ENCODE peak calls at places on chromosomes 6 and 20, in eight cellular contexts. One of them, this sample, is unnamed.

GRCh38 chr20:35648836-35649235 is 15.9 kb downstream of the CPNE1 start:
- DNase-seq in GM12878: no peak
- DNase-seq in adrenal gland: no peak
- DNase-seq in Peyer's patch: no peak
- DNase-seq in transverse colon: no peak
- DNase-seq in gastrocnemius medialis: no peak
- DNase-seq in HCT116: no peak
- DNase-seq in tibial nerve: no peak
- DNase-seq in this sample: no peak

GRCh38 chr6:33967966-33968724 is 164.3 kb upstream of the MLN start:
- DNase-seq in GM12878: no peak
- DNase-seq in adrenal gland: no peak
- DNase-seq in Peyer's patch: peak; percentile 36
- DNase-seq in transverse colon: peak; percentile 37
- DNase-seq in gastrocnemius medialis: no peak
- DNase-seq in HCT116: peak; percentile 13
- DNase-seq in tibial nerve: no peak
- DNase-seq in this sample: no peak

GRCh38 chr6:44133003-44133931 is 5.9 kb downstream of the TMEM63B start:
- DNase-seq in GM12878: no peak
- DNase-seq in adrenal gland: peak; percentile 45
- DNase-seq in Peyer's patch: peak; percentile 55
- DNase-seq in transverse colon: peak; percentile 69
- DNase-seq in gastrocnemius medialis: no peak
- DNase-seq in HCT116: peak; percentile 15
- DNase-seq in tibial nerve: peak; percentile 16
- DNase-seq in this sample: peak; percentile 55

GRCh38 chr20:237479-237878 is 10.4 kb downstream of the DEFB129 start:
- DNase-seq in GM12878: no peak
- DNase-seq in adrenal gland: no peak
- DNase-seq in Peyer's patch: no peak
- DNase-seq in transverse colon: peak; percentile 12
- DNase-seq in gastrocnemius medialis: no peak
- DNase-seq in HCT116: no peak
- DNase-seq in tibial nerve: no peak
- DNase-seq in this sample: no peak

GRCh38 chr6:167795874-167796667 is 30.6 kb upstream of the AFDN start:
- DNase-seq in GM12878: no peak
- DNase-seq in adrenal gland: peak; percentile 51
- DNase-seq in Peyer's patch: peak; percentile 70
- DNase-seq in transverse colon: peak; percentile 61
- DNase-seq in gastrocnemius medialis: peak; percentile 76
- DNase-seq in HCT116: no peak
- DNase-seq in tibial nerve: no peak
- DNase-seq in this sample: no peak

GRCh38 chr6:37134622-37135191 is 35.2 kb upstream of the PIM1 start:
- DNase-seq in GM12878: no peak
- DNase-seq in adrenal gland: peak; percentile 76
- DNase-seq in Peyer's patch: peak; percentile 77
- DNase-seq in transverse colon: peak; percentile 74
- DNase-seq in gastrocnemius medialis: peak; percentile 74
- DNase-seq in HCT116: peak; percentile 79
- DNase-seq in tibial nerve: peak; percentile 47
- DNase-seq in this sample: peak; percentile 83

GRCh38 chr6:55882731-55883595 is 7.6 kb upstream of the BMP5 start:
- DNase-seq in GM12878: no peak
- DNase-seq in adrenal gland: peak; percentile 52
- DNase-seq in Peyer's patch: no peak
- DNase-seq in transverse colon: no peak
- DNase-seq in gastrocnemius medialis: no peak
- DNase-seq in HCT116: no peak
- DNase-seq in tibial nerve: peak; percentile 38
- DNase-seq in this sample: no peak

GRCh38 chr6:167426620-167427019 is 101.7 kb downstream of the TTLL2 start:
- DNase-seq in GM12878: no peak
- DNase-seq in adrenal gland: no peak
- DNase-seq in Peyer's patch: no peak
- DNase-seq in transverse colon: no peak
- DNase-seq in gastrocnemius medialis: no peak
- DNase-seq in HCT116: no peak
- DNase-seq in tibial nerve: no peak
- DNase-seq in this sample: no peak

GRCh38 chr6:7282097-7282906 is 30.7 kb downstream of the SSR1 start:
- DNase-seq in GM12878: no peak
- DNase-seq in adrenal gland: no peak
- DNase-seq in Peyer's patch: no peak
- DNase-seq in transverse colon: no peak
- DNase-seq in gastrocnemius medialis: no peak
- DNase-seq in HCT116: no peak
- DNase-seq in tibial nerve: no peak
- DNase-seq in this sample: no peak

GRCh38 chr6:3887150-3887700 is 38.1 kb downstream of the FAM50B start:
- DNase-seq in GM12878: peak; percentile 1
- DNase-seq in adrenal gland: no peak
- DNase-seq in Peyer's patch: peak; percentile 51
- DNase-seq in transverse colon: no peak
- DNase-seq in gastrocnemius medialis: peak; percentile 12
- DNase-seq in HCT116: no peak
- DNase-seq in tibial nerve: peak; percentile 48
- DNase-seq in this sample: no peak

GRCh38 chr6:139973602-139974373 is 599.3 kb upstream of the CITED2 start:
- DNase-seq in GM12878: no peak
- DNase-seq in adrenal gland: no peak
- DNase-seq in Peyer's patch: no peak
- DNase-seq in transverse colon: no peak
- DNase-seq in gastrocnemius medialis: no peak
- DNase-seq in HCT116: no peak
- DNase-seq in tibial nerve: no peak
- DNase-seq in this sample: peak; percentile 31

GRCh38 chr20:11978496-11978895 is 60.8 kb downstream of the BTBD3 start:
- DNase-seq in GM12878: no peak
- DNase-seq in adrenal gland: no peak
- DNase-seq in Peyer's patch: no peak
- DNase-seq in transverse colon: no peak
- DNase-seq in gastrocnemius medialis: no peak
- DNase-seq in HCT116: no peak
- DNase-seq in tibial nerve: no peak
- DNase-seq in this sample: no peak

GRCh38 chr6:1587546-1587945 is 22.2 kb upstream of the FOXC1 start:
- DNase-seq in GM12878: no peak
- DNase-seq in adrenal gland: no peak
- DNase-seq in Peyer's patch: no peak
- DNase-seq in transverse colon: no peak
- DNase-seq in gastrocnemius medialis: no peak
- DNase-seq in HCT116: no peak
- DNase-seq in tibial nerve: no peak
- DNase-seq in this sample: no peak

GRCh38 chr6:132673376-132674094 is 14.6 kb upstream of the TAAR1 start:
- DNase-seq in GM12878: no peak
- DNase-seq in adrenal gland: no peak
- DNase-seq in Peyer's patch: peak; percentile 85
- DNase-seq in transverse colon: peak; percentile 12
- DNase-seq in gastrocnemius medialis: no peak
- DNase-seq in HCT116: no peak
- DNase-seq in tibial nerve: no peak
- DNase-seq in this sample: no peak

GRCh38 chr6:89350281-89351037 is 2.1 kb downstream of the UBE2J1 start:
- DNase-seq in GM12878: no peak
- DNase-seq in adrenal gland: no peak
- DNase-seq in Peyer's patch: no peak
- DNase-seq in transverse colon: no peak
- DNase-seq in gastrocnemius medialis: no peak
- DNase-seq in HCT116: no peak
- DNase-seq in tibial nerve: no peak
- DNase-seq in this sample: peak; percentile 18

DNA sequence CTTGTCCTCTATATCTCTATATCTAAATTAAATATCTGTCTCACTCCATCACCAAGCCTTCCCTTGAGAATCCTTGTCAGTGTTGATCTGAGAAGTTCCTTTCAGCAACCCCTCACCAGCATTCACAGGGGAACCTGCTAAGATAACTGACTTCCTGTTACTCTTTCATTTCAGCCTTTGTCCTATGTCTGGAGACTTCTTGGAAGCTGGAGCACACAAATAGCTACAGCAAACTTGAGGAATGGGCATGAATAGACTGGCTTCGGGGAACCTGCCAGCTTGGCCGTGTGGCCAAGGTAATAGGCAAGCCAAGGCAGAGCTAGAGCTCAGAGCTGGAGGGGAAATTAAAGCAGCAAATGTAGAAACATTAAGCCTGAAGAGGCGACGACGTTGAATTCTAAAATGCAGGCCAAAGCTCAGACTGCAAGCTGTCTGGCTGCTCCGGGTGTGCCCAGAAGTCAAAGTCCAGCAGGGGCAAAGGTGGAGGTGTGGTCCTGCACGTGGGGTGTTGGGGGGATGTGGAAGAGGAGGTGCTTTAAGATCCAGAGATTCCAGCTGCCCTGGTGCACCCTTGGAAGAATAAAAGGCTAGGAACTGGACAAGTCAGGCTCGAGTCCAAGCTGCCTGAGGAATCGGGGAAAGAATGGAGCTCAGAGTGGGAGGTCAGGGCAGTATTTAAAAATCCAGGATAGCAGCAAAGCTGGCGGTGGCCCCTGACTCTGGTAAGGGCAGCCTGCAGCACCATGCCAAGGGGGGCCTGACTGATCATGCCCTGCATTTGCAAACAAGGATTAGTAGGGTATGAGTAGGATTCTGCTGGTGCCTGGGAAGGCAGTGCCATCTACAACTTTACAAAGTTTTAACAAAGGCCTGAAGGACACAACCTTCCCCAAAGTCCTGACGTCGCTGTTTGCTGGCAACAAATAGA is 185.0 kb upstream of the SGK1 start:
- DNase-seq in GM12878: no peak
- DNase-seq in adrenal gland: no peak
- DNase-seq in Peyer's patch: peak; percentile 87
- DNase-seq in transverse colon: peak; percentile 77
- DNase-seq in gastrocnemius medialis: no peak
- DNase-seq in HCT116: no peak
- DNase-seq in tibial nerve: no peak
- DNase-seq in this sample: no peak
- TF ChIP-seq POLR2A in GM12878: no peak
- TF ChIP-seq POLR2A in adrenal gland: no peak
- TF ChIP-seq POLR2A in Peyer's patch: peak; percentile 43
- TF ChIP-seq POLR2A in transverse colon: peak; percentile 48
- TF ChIP-seq POLR2A in gastrocnemius medialis: no peak
- TF ChIP-seq POLR2A in HCT116: no peak
- TF ChIP-seq POLR2A in tibial nerve: no peak
- TF ChIP-seq POLR2A in this sample: no peak

DNA sequence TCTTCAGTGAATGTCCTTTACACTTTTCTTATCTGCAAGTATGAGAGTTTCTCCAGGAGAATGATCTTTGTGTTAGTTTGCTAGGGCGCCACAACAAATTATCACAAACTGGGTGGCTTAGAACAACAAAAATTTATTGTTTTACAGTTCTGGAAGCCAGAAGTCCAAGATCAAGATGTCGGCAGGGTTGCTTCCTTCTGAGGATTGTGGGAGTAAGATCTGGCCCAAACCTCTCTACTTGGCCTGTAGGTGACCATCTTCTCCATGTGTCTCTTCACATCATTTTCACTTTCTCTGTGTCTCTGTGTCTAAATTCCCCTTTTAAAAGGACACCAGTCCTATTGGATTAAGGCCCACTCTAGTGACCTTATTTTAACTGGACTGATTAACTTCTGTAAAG is 103.0 kb downstream of the ADTRP start:
- DNase-seq in GM12878: no peak
- DNase-seq in adrenal gland: no peak
- DNase-seq in Peyer's patch: no peak
- DNase-seq in transverse colon: peak; percentile 12
- DNase-seq in gastrocnemius medialis: no peak
- DNase-seq in HCT116: no peak
- DNase-seq in tibial nerve: no peak
- DNase-seq in this sample: peak; percentile 3
- TF ChIP-seq POLR2A in GM12878: no peak
- TF ChIP-seq POLR2A in adrenal gland: no peak
- TF ChIP-seq POLR2A in Peyer's patch: no peak
- TF ChIP-seq POLR2A in transverse colon: no peak
- TF ChIP-seq POLR2A in gastrocnemius medialis: no peak
- TF ChIP-seq POLR2A in HCT116: no peak
- TF ChIP-seq POLR2A in tibial nerve: no peak
- TF ChIP-seq POLR2A in this sample: no peak

GRCh38 chr20:63627700-63628245 is 872 bp upstream of the GMEB2 start:
- DNase-seq in GM12878: no peak
- DNase-seq in adrenal gland: no peak
- DNase-seq in Peyer's patch: no peak
- DNase-seq in transverse colon: no peak
- DNase-seq in gastrocnemius medialis: no peak
- DNase-seq in HCT116: no peak
- DNase-seq in tibial nerve: no peak
- DNase-seq in this sample: no peak

GRCh38 chr20:63625771-63626423 is 1.0 kb downstream of the GMEB2 start:
- DNase-seq in GM12878: no peak
- DNase-seq in adrenal gland: peak; percentile 48
- DNase-seq in Peyer's patch: no peak
- DNase-seq in transverse colon: peak; percentile 27
- DNase-seq in gastrocnemius medialis: no peak
- DNase-seq in HCT116: no peak
- DNase-seq in tibial nerve: no peak
- DNase-seq in this sample: peak; percentile 62

GRCh38 chr20:63626424-63627128 is at the start of gene GMEB2:
- DNase-seq in GM12878: no peak
- DNase-seq in adrenal gland: peak; percentile 79
- DNase-seq in Peyer's patch: peak; percentile 87
- DNase-seq in transverse colon: peak; percentile 76
- DNase-seq in gastrocnemius medialis: peak; percentile 76
- DNase-seq in HCT116: peak; percentile 21
- DNase-seq in tibial nerve: peak; percentile 54
- DNase-seq in this sample: peak; percentile 93

GRCh38 chr20:63627129-63627699 is 313 bp upstream of the GMEB2 start:
- DNase-seq in GM12878: peak; percentile 57
- DNase-seq in adrenal gland: peak; percentile 97
- DNase-seq in Peyer's patch: peak; percentile 97
- DNase-seq in transverse colon: peak; percentile 97
- DNase-seq in gastrocnemius medialis: peak; percentile 94
- DNase-seq in HCT116: peak; percentile 87
- DNase-seq in tibial nerve: peak; percentile 90
- DNase-seq in this sample: peak; percentile 97

GRCh38 chr20:63628246-63628975 is 1.5 kb upstream of the GMEB2 start:
- DNase-seq in GM12878: peak; percentile 65
- DNase-seq in adrenal gland: peak; percentile 75
- DNase-seq in Peyer's patch: peak; percentile 81
- DNase-seq in transverse colon: peak; percentile 76
- DNase-seq in gastrocnemius medialis: peak; percentile 53
- DNase-seq in HCT116: peak; percentile 75
- DNase-seq in tibial nerve: peak; percentile 49
- DNase-seq in this sample: peak; percentile 85
- TF ChIP-seq POLR2A in GM12878: peak; percentile 56
- TF ChIP-seq POLR2A in adrenal gland: peak; percentile 57
- TF ChIP-seq POLR2A in Peyer's patch: peak; percentile 44
- TF ChIP-seq POLR2A in transverse colon: peak; percentile 69
- TF ChIP-seq POLR2A in gastrocnemius medialis: no peak
- TF ChIP-seq POLR2A in HCT116: peak; percentile 70
- TF ChIP-seq POLR2A in tibial nerve: no peak
- TF ChIP-seq POLR2A in this sample: peak; percentile 76

GRCh38 chr6:30212865-30213653 is at the start of gene TRIM26:
- DNase-seq in GM12878: peak; percentile 89
- DNase-seq in adrenal gland: peak; percentile 99
- DNase-seq in Peyer's patch: peak; percentile 99
- DNase-seq in transverse colon: peak; percentile 99
- DNase-seq in gastrocnemius medialis: peak; percentile 97
- DNase-seq in HCT116: peak; percentile 94
- DNase-seq in tibial nerve: peak; percentile 97
- DNase-seq in this sample: peak; percentile 95
- TF ChIP-seq POLR2A in GM12878: peak; percentile 97
- TF ChIP-seq POLR2A in adrenal gland: peak; percentile 99
- TF ChIP-seq POLR2A in Peyer's patch: peak; percentile 99
- TF ChIP-seq POLR2A in transverse colon: peak; percentile 99
- TF ChIP-seq POLR2A in gastrocnemius medialis: peak; percentile 98
- TF ChIP-seq POLR2A in HCT116: peak; percentile 72
- TF ChIP-seq POLR2A in tibial nerve: peak; percentile 89
- TF ChIP-seq POLR2A in this sample: no peak